ENCODE peak calls at places on chromosome 10, in ten cellular contexts. X is SW480; A is naive thymus-derived CD8-positive, alpha-beta T cell; D is fibroblast of mammary gland; N is T-cell; K is sciatic nerve; P is ELF-1; U is NCI-H1436; L is type B pancreatic cell; J is HT-29. B is an unnamed sample.

GRCh38 chr10:62760401-62760800 is 44.1 kb upstream of the ADO start:
- DNase-seq in X (no peak), A (no peak), D (no peak), N (no peak), K (no peak), P (no peak), U (no peak), L (no peak), J (no peak), B (peak)

GRCh38 chr10:3069876-3070275 is 2.5 kb downstream of the PFKP start:
- DNase-seq in X (no peak), A (no peak), D (no peak), N (no peak), K (no peak), P (no peak), U (no peak), L (no peak), J (no peak), B (peak)

GRCh38 chr10:114266521-114266920 is 27.5 kb downstream of the VWA2 start:
- DNase-seq in X (no peak), A (no peak), D (peak), N (no peak), K (no peak), P (no peak), U (no peak), L (no peak), J (no peak), B (no peak)

GRCh38 chr10:45241865-45242518 is 73.4 kb downstream of the OR13A1 start:
- DNase-seq in X (no peak), A (no peak), D (no peak), N (no peak), K (no peak), P (no peak), U (no peak), L (no peak), J (no peak), B (peak)

GRCh38 chr10:78224602-78225001 is 190.9 kb downstream of the RPS24 start:
- DNase-seq in X (no peak), A (no peak), D (peak), N (no peak), K (no peak), P (no peak), U (no peak), L (no peak), J (no peak), B (no peak)

GRCh38 chr10:13404791-13405190 is 56.7 kb upstream of the SEPHS1 start:
- DNase-seq in X (no peak), A (no peak), D (no peak), N (no peak), K (no peak), P (no peak), U (no peak), L (no peak), J (no peak), B (no peak)

GRCh38 chr10:132962623-132963429 is 20.5 kb upstream of the CFAP46 start:
- DNase-seq in X (no peak), A (no peak), D (peak), N (no peak), K (peak), P (no peak), U (no peak), L (no peak), J (no peak), B (no peak)

GRCh38 chr10:34024708-34025425 is 690.4 kb upstream of the NRP1 start:
- DNase-seq in X (no peak), A (no peak), D (peak), N (no peak), K (no peak), P (peak), U (no peak), L (no peak), J (no peak), B (peak)

GRCh38 chr10:3538291-3538849 is 246.6 kb downstream of the KLF6 start:
- DNase-seq in X (peak), A (no peak), D (no peak), N (no peak), K (no peak), P (no peak), U (no peak), L (no peak), J (no peak), B (no peak)

GRCh38 chr10:97063271-97063982 is 122.3 kb downstream of the SLIT1 start:
- DNase-seq in X (no peak), A (no peak), D (no peak), N (no peak), K (no peak), P (no peak), U (no peak), L (no peak), J (no peak), B (no peak)

GRCh38 chr10:124145109-124145860 is 51.9 kb upstream of the CHST15 start:
- DNase-seq in X (no peak), A (no peak), D (peak), N (no peak), K (no peak), P (no peak), U (peak), L (no peak), J (no peak), B (peak)

GRCh38 chr10:48651293-48651692 is 33.4 kb upstream of the WDFY4 start:
- DNase-seq in X (no peak), A (no peak), D (no peak), N (no peak), K (no peak), P (no peak), U (no peak), L (no peak), J (no peak), B (no peak)

GRCh38 chr10:42640610-42641229 is 2.4 kb upstream of the ZNF33B start:
- DNase-seq in X (no peak), A (no peak), D (no peak), N (no peak), K (no peak), P (peak), U (no peak), L (no peak), J (peak), B (no peak)

GRCh38 chr10:79285315-79286185 is 61.7 kb upstream of the PPIF start:
- DNase-seq in X (no peak), A (no peak), D (no peak), N (no peak), K (no peak), P (no peak), U (no peak), L (no peak), J (no peak), B (peak)

GRCh38 chr10:28775773-28776172 is 98.5 kb downstream of the BAMBI start:
- DNase-seq in X (no peak), A (no peak), D (no peak), N (no peak), K (no peak), P (no peak), U (no peak), L (no peak), J (no peak), B (no peak)

GRCh38 chr10:44860811-44861751 is 50.1 kb upstream of the TMEM72 start:
- DNase-seq in X (no peak), A (no peak), D (peak), N (no peak), K (no peak), P (peak), U (no peak), L (peak), J (no peak), B (no peak)

GRCh38 chr10:132137111-132138072 is 49.4 kb upstream of the DPYSL4 start:
- DNase-seq in X (no peak), A (no peak), D (no peak), N (no peak), K (no peak), P (no peak), U (no peak), L (no peak), J (no peak), B (no peak)